ENCODE peak calls at places on chromosome 11, in six cellular contexts. V is HFFc6, E is tibial artery, G is fibroblast of lung, I is WTC11, A is HFF-Myc. X is an unnamed sample.

GRCh38 chr11:6452219-6452618 is 11.4 kb upstream of the HPX start:
- DNase-seq in V (no peak), E (no peak), G (peak; percentile 12), I (no peak), A (no peak), X (no peak)

GRCh38 chr11:125348704-125349635 is 147.1 kb downstream of the FEZ1 start:
- DNase-seq in V (no peak), E (peak; percentile 51), G (peak; percentile 23), I (peak; percentile 90), A (no peak), X (peak; percentile 58)

GRCh38 chr11:32485733-32486132 is 50.4 kb upstream of the WT1 start:
- DNase-seq in V (no peak), E (no peak), G (no peak), I (no peak), A (no peak), X (no peak)

GRCh38 chr11:28763876-28764275 is 655.7 kb downstream of the METTL15 start:
- DNase-seq in V (peak; percentile 31), E (no peak), G (peak; percentile 61), I (no peak), A (no peak), X (no peak)

GRCh38 chr11:35003658-35004057 is 87.2 kb downstream of the PDHX start:
- DNase-seq in V (no peak), E (no peak), G (peak; percentile 56), I (no peak), A (no peak), X (no peak)

GRCh38 chr11:112962854-112963367 is 1.7 kb downstream of the NCAM1 start:
- DNase-seq in V (no peak), E (peak; percentile 29), G (peak; percentile 34), I (peak; percentile 52), A (no peak), X (no peak)

GRCh38 chr11:89667001-89667400 is 43.1 kb upstream of the TRIM77 start:
- DNase-seq in V (no peak), E (no peak), G (no peak), I (no peak), A (no peak), X (peak; percentile 2)

GRCh38 chr11:22711212-22711770 is 44.9 kb downstream of the GAS2 start:
- DNase-seq in V (no peak), E (no peak), G (no peak), I (no peak), A (no peak), X (peak; percentile 39)

GRCh38 chr11:12556155-12556554 is 118.1 kb upstream of the TEAD1 start:
- DNase-seq in V (peak; percentile 42), E (peak; percentile 70), G (peak; percentile 63), I (no peak), A (no peak), X (no peak)

DNA sequence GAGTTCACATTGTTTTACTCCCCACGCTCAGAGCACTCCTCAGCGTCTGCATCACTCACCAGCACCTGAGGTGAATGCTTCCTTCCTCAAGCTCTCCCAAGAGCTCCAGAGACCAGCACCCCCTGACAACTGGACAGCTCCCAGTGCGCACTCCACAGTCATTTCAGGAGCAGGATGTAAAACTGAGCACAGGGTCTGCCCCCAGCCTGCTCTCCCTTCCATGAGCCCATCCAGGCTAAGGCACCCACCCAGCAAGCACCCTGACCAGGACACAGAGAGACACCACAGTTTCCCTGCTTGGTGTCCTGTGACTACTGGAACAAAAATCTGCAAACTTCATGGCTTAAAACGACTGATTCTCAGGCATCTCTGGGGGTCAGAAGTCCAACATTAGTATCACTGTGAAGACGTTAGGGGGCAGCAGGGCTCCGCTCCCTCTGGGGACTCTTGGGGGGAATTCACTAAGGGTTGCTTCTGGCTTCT is 3.3 kb downstream of the SCGB1D2 start:
- DNase-seq in V (peak; percentile 4), E (no peak), G (peak; percentile 22), I (peak; percentile 73), A (no peak), X (peak; percentile 12)
- TF ChIP-seq CTCF in V (peak; percentile 8), E (no peak), G (no peak), I (no peak), A (peak; percentile 39), X (no peak)

GRCh38 chr11:20598487-20598886 is 921 bp upstream of the SLC6A5 start:
- DNase-seq in V (no peak), E (no peak), G (no peak), I (no peak), A (no peak), X (no peak)

GRCh38 chr11:20604295-20604803 is 4.9 kb downstream of the SLC6A5 start:
- DNase-seq in V (no peak), E (no peak), G (no peak), I (peak; percentile 20), A (no peak), X (no peak)

GRCh38 chr11:20597924-20598484 is 1.4 kb upstream of the SLC6A5 start:
- DNase-seq in V (no peak), E (no peak), G (no peak), I (peak; percentile 30), A (no peak), X (no peak)

GRCh38 chr11:20599424-20600346 is at the start of gene SLC6A5:
- DNase-seq in V (no peak), E (no peak), G (peak; percentile 11), I (peak; percentile 93), A (peak; percentile 22), X (peak; percentile 60)

DNA sequence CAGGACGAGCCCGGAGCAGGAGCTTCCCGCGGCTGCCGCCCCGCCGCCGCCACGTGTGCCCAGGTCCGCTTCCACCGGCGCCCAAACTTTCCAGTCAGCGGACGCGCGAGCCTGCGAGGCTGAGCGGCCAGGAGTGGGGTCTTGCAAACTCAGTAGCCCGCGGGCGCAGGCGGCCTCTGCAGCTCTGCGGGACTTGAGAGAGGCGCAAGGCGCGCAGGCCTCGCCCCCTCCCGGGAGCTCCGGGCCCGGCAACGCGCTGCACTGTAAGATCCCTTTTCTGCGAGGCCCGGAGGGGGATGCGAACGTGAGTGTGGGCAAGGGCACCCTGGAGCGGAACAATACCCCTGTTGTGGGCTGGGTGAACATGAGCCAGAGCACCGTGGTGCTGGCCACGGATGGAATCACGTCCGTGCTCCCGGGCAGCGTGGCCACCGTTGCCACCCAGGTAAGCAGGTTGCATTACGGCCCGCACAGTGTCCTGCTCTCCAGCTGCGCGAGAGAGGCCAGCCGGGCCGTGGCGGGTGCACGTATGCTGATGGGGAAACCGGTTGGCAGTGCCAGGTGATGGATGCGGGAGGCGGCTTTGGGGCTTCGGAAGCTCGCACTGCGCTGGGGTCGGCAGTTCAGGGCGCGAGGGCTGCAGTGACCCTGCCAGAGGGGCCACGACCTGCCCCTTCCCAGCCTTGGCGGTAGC is 2.0 kb downstream of the SLC6A5 start:
- DNase-seq in V (no peak), E (no peak), G (no peak), I (peak; percentile 63), A (no peak), X (no peak)
- TF ChIP-seq CTCF in V (no peak), E (no peak), G (no peak), I (no peak), A (no peak), X (no peak)

GRCh38 chr11:46366661-46367161 is 14.8 kb upstream of the MDK start:
- DNase-seq in V (no peak), E (no peak), G (no peak), I (no peak), A (no peak), X (no peak)

GRCh38 chr11:46367244-46367915 is 14.1 kb upstream of the MDK start:
- DNase-seq in V (peak; percentile 24), E (peak; percentile 52), G (peak; percentile 26), I (peak; percentile 89), A (no peak), X (no peak)

GRCh38 chr11:46366260-46366659 is 15.2 kb upstream of the MDK start:
- DNase-seq in V (no peak), E (no peak), G (no peak), I (no peak), A (no peak), X (no peak)

GRCh38 chr11:46369458-46370152 is 11.9 kb upstream of the MDK start:
- DNase-seq in V (peak; percentile 54), E (no peak), G (peak; percentile 72), I (peak; percentile 82), A (no peak), X (peak; percentile 55)

DNA sequence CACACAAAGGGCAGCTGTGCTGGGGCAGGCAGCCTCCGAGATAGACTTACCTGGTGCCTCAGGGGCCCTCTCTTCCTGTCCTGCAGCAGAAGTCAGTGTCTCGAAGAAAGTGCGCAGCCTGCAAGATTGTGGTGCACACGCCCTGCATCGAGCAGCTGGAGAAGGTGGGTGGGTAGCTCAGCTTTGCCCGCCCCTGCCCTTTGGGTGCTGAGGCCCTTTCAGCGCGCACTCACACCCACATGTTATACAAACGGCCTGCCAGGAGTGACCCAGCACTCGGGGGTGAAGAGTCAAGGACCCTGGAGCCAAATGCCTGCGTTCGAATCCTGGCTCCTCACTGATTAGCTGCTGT is 13.6 kb upstream of the MDK start:
- DNase-seq in V (no peak), E (no peak), G (no peak), I (no peak), A (no peak), X (no peak)
- TF ChIP-seq CTCF in V (peak; percentile 64), E (no peak), G (no peak), I (no peak), A (no peak), X (peak; percentile 48)

GRCh38 chr11:84780689-84781293 is 846.4 kb downstream of the DLG2 start:
- DNase-seq in V (peak; percentile 12), E (no peak), G (peak; percentile 39), I (no peak), A (no peak), X (peak; percentile 1)
- TF ChIP-seq CTCF in V (peak; percentile 60), E (peak; percentile 40), G (peak; percentile 49), I (no peak), A (peak; percentile 10), X (peak; percentile 58)

DNA sequence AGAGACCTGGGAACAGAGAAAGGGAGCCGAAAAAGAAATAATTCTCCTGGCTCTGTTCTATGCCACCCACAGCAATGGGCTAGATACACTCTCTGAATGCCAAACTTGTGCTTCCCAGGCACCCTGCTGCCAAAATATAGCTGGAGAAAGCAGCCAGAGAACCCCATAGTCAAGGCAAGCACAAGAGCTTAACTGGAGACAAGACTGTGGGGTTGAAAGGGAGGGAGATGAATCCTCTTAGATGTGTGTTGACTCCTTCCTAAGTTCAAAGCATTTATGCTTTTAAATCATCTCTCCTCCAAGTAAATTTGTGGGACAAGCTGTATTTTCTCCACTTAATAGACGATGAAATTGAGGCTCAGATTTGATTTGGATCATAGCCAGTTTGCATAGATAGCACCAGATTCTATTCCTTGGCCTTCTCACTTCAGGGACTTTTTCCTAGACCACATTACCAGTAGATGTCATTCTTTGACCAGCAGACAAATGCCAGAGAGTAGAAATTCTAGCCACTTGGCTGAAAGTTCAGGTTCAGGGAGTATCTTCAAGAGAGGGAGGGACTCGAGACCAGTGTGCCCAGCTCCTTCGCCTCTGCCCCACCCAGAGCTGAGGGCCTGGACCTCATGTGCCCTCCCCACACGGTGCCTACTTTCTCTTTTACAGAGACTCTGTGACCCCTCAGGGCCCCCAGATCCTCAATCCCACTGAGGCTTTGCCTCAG is 16.6 kb upstream of the ETS1 start:
- DNase-seq in V (no peak), E (no peak), G (no peak), I (no peak), A (no peak), X (no peak)
- TF ChIP-seq CTCF in V (peak; percentile 11), E (no peak), G (no peak), I (no peak), A (no peak), X (no peak)